ENCODE peak calls at places on chromosome 15, in nine cellular contexts. W is gastrocnemius medialis, R is lower lobe of right lung, Z is uterus, I is BE2C, D is GM23338, H is tibial artery, O is spleen, A is endothelial cell of umbilical vein. V is an unnamed sample.

GRCh38 chr15:63212050-63212973 is 22.9 kb downstream of the RAB8B start:
- DNase-seq in W (no peak), R (no peak), Z (no peak), I (no peak), D (no peak), H (no peak), O (no peak), A (peak; percentile 51), V (peak; percentile 74)

GRCh38 chr15:95171551-95171950 is 940.2 kb downstream of the MCTP2 start:
- DNase-seq in W (no peak), R (no peak), Z (no peak), I (no peak), D (no peak), H (no peak), O (no peak), A (no peak), V (no peak)

GRCh38 chr15:66096711-66097058 is 156.9 kb downstream of the MEGF11 start:
- DNase-seq in W (no peak), R (no peak), Z (no peak), I (no peak), D (no peak), H (no peak), O (peak; percentile 23), A (no peak), V (no peak)

GRCh38 chr15:60905587-60905986 is 323.5 kb downstream of the RORA start:
- DNase-seq in W (no peak), R (no peak), Z (no peak), I (no peak), D (peak; percentile 77), H (no peak), O (no peak), A (no peak), V (no peak)

GRCh38 chr15:78663703-78664102 is 22.7 kb upstream of the CHRNB4 start:
- DNase-seq in W (no peak), R (no peak), Z (no peak), I (no peak), D (no peak), H (no peak), O (no peak), A (no peak), V (no peak)

GRCh38 chr15:97502038-97502437 is 458.5 kb upstream of the ARRDC4 start:
- DNase-seq in W (no peak), R (no peak), Z (no peak), I (no peak), D (no peak), H (no peak), O (no peak), A (peak; percentile 87), V (no peak)

GRCh38 chr15:67108122-67108871 is 42.9 kb downstream of the SMAD3 start:
- DNase-seq in W (no peak), R (no peak), Z (no peak), I (no peak), D (no peak), H (no peak), O (peak; percentile 22), A (no peak), V (no peak)

GRCh38 chr15:68241088-68241935 is 11.8 kb upstream of the CLN6 start:
- DNase-seq in W (no peak), R (no peak), Z (no peak), I (no peak), D (peak; percentile 45), H (no peak), O (no peak), A (no peak), V (no peak)

GRCh38 chr15:28107111-28107893 is 8.2 kb upstream of the OCA2 start:
- DNase-seq in W (no peak), R (peak; percentile 49), Z (no peak), I (no peak), D (peak; percentile 63), H (peak; percentile 23), O (peak; percentile 75), A (peak; percentile 25), V (peak; percentile 50)

GRCh38 chr15:33860749-33861148 is 107.5 kb upstream of the CHRM5 start:
- DNase-seq in W (no peak), R (no peak), Z (no peak), I (no peak), D (no peak), H (no peak), O (no peak), A (peak; percentile 6), V (no peak)

GRCh38 chr15:60916674-60917468 is 312.2 kb downstream of the RORA start:
- DNase-seq in W (peak; percentile 80), R (peak; percentile 88), Z (peak; percentile 90), I (peak; percentile 83), D (peak; percentile 97), H (peak; percentile 92), O (peak; percentile 90), A (peak; percentile 80), V (peak; percentile 94)

GRCh38 chr15:90648137-90649070 is 68.7 kb upstream of the BLM start:
- DNase-seq in W (peak; percentile 48), R (peak; percentile 80), Z (peak; percentile 87), I (peak; percentile 66), D (peak; percentile 89), H (peak; percentile 92), O (no peak), A (peak; percentile 88), V (peak; percentile 81)

GRCh38 chr15:61527836-61528589 is 298.9 kb upstream of the RORA start:
- DNase-seq in W (no peak), R (no peak), Z (no peak), I (peak; percentile 31), D (peak; percentile 41), H (no peak), O (no peak), A (peak; percentile 25), V (no peak)

GRCh38 chr15:40310001-40310959 is 2.5 kb upstream of the PLCB2 start:
- DNase-seq in W (no peak), R (peak; percentile 74), Z (no peak), I (peak; percentile 86), D (peak; percentile 87), H (no peak), O (peak; percentile 91), A (peak; percentile 55), V (peak; percentile 82)

GRCh38 chr15:53869044-53869805 is 109.0 kb upstream of the UNC13C start:
- DNase-seq in W (no peak), R (no peak), Z (no peak), I (peak; percentile 48), D (peak; percentile 47), H (no peak), O (no peak), A (no peak), V (no peak)

GRCh38 chr15:39251413-39252197 is 329.3 kb upstream of the THBS1 start:
- DNase-seq in W (no peak), R (no peak), Z (no peak), I (no peak), D (no peak), H (no peak), O (no peak), A (peak; percentile 82), V (no peak)

DNA sequence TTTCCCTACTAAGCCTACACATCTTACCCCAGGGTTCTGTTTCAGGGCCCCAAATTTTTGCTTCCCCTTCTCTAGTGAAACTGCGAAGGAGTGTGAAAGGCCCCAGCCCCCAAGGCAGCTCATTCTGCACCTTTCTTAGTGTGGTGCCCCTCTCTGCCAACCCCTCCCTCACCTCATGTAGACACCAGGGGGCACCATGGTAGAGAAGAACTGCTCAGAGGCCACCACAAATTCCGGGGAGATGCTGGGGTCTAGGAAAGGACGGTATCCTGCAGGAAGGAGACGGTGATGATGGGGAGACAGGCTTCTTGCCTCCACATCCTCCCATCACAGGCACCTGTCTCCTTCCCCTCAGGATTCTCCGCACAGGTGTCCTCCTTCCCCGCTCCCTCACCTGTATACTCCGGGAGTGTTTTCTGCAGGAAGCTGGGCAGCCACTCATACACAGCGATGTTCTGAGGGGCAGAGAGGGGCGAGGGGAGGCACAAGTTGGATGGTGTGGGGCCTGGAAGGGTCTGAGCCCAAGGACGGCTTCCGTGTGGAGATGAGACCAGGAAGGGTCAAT is 3.6 kb downstream of the DUOX2 start:
- DNase-seq in W (no peak), R (no peak), Z (no peak), I (no peak), D (peak; percentile 57), H (no peak), O (no peak), A (no peak), V (no peak)
- TF ChIP-seq CTCF in W (no peak), R (peak; percentile 8), Z (no peak), I (peak; percentile 42), D (peak; percentile 58), H (no peak), O (no peak), A (peak; percentile 2), V (no peak)

GRCh38 chr15:77568960-77569646 is 63.6 kb downstream of the LINGO1 start:
- DNase-seq in W (no peak), R (peak; percentile 64), Z (peak; percentile 57), I (no peak), D (peak; percentile 38), H (no peak), O (no peak), A (no peak), V (peak; percentile 65)
- H3K4me3 ChIP-seq in W (no peak overlapping the region), R (peak overlapping the region; percentile 48), Z (no peak overlapping the region), I (no peak overlapping the region), D (no peak overlapping the region), H (peak overlapping the region; percentile 41), O (no peak overlapping the region), A (no peak overlapping the region), V (no peak overlapping the region)

DNA sequence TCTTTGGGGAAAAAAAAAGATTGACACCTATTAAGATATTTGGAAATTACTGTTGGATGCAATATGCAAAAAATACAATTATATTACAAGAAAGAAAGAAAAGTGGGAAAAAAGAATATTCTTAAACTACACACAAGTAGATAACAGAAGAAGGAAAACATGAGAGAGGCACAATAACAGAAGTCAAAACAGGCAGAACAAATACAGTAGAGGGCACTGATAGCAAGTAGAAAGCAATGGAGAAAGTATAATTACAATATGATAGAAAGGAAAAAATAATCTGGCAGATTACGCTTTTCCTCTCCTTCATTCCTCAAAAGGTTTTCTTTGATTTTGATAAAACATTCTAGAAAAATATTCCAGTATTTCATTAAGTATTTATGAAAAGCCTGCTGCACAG is 72.1 kb downstream of the ADAM10 start:
- DNase-seq in W (no peak), R (no peak), Z (no peak), I (no peak), D (no peak), H (no peak), O (no peak), A (no peak), V (no peak)
- H3K4me1 ChIP-seq in W (no peaks in the 10 kb centered on the region), R (no peaks in the 10 kb centered on the region), Z (no peaks in the 10 kb centered on the region), I (peaks cover 9% of the 10 kb centered on the region), D (peaks cover 2% of the 10 kb centered on the region), H (no peaks in the 10 kb centered on the region), O (peaks cover 19% of the 10 kb centered on the region), A (peaks cover 11% of the 10 kb centered on the region), V (peaks cover 3% of the 10 kb centered on the region)

DNA sequence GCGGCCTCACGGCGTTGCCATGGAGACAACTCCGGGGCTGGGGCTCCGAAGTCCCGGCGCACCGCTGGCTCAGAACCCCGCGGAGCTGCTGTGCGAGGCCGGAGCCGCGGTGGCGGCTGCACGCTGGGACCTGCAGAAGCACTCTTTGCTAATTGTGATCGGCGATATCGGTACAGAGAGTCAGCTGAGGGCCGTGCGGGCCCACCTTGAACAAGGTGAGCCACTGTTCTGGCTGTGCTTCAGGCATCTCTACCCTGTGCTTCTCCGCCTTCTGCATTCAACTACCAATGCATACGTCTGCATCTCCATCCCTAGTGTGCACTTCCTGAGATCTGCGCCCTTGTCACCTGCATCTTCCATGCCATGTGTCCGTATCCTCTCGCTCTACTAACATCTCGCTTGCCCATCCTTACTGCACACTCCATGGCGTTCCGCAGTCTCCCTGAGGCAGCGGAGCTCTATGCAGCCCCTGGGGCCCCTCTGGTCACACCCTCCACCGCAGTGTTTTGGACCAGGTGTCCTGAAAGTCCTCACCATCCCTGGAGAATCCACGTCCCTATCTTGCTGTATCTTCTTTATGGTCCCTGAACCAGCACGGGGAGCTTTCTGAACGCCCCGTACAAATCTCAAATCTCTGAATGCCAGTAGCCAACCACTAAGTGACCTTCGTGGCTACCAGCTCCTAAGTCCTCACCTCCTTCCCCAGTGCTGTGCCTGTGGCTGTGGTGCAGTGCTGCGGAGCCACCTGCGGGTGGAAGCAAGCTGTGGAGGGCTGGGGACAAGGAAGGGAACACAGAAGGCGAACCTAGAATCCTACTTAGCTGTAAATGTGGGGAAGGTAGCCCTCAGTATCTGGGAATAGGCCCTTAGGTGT is 6.2 kb upstream of the MAP1A start:
- DNase-seq in W (no peak), R (no peak), Z (no peak), I (peak; percentile 72), D (peak; percentile 70), H (no peak), O (no peak), A (no peak), V (no peak)
- TF ChIP-seq CTCF in W (no peak), R (no peak), Z (no peak), I (peak; percentile 57), D (peak; percentile 66), H (peak; percentile 6), O (no peak), A (no peak), V (peak; percentile 15)